ENCODE peak calls at places on chromosome 19, in seven cellular contexts. One of them, this sample, is unnamed.

GRCh38 chr19:4059931-4060620 is 6.6 kb downstream of the ZBTB7A start:
- DNase-seq in uterus: peak; percentile 90
- DNase-seq in HL-60: no peak
- DNase-seq in CD8-positive, alpha-beta T cell: peak; percentile 60
- DNase-seq in mucosa of descending colon: peak; percentile 86
- DNase-seq in stomach: peak; percentile 73
- DNase-seq in MM.1S: no peak
- DNase-seq in this sample: peak; percentile 85

GRCh38 chr19:16825312-16826168 is 3.7 kb upstream of the SIN3B start:
- DNase-seq in uterus: peak; percentile 84
- DNase-seq in HL-60: no peak
- DNase-seq in CD8-positive, alpha-beta T cell: no peak
- DNase-seq in mucosa of descending colon: peak; percentile 54
- DNase-seq in stomach: peak; percentile 53
- DNase-seq in MM.1S: no peak
- DNase-seq in this sample: no peak

GRCh38 chr19:31113250-31113685 is 236.0 kb downstream of the TSHZ3 start:
- DNase-seq in uterus: no peak
- DNase-seq in HL-60: no peak
- DNase-seq in CD8-positive, alpha-beta T cell: no peak
- DNase-seq in mucosa of descending colon: no peak
- DNase-seq in stomach: no peak
- DNase-seq in MM.1S: no peak
- DNase-seq in this sample: no peak

GRCh38 chr19:4664642-4665041 is 5.5 kb downstream of the MYDGF start:
- DNase-seq in uterus: no peak
- DNase-seq in HL-60: no peak
- DNase-seq in CD8-positive, alpha-beta T cell: no peak
- DNase-seq in mucosa of descending colon: no peak
- DNase-seq in stomach: no peak
- DNase-seq in MM.1S: no peak
- DNase-seq in this sample: no peak

GRCh38 chr19:4914736-4915501 is 5.6 kb downstream of the UHRF1 start:
- DNase-seq in uterus: no peak
- DNase-seq in HL-60: no peak
- DNase-seq in CD8-positive, alpha-beta T cell: peak; percentile 75
- DNase-seq in mucosa of descending colon: peak; percentile 94
- DNase-seq in stomach: peak; percentile 57
- DNase-seq in MM.1S: no peak
- DNase-seq in this sample: peak; percentile 34

GRCh38 chr19:35746087-35746462 is 624 bp downstream of the PSENEN start:
- DNase-seq in uterus: no peak
- DNase-seq in HL-60: no peak
- DNase-seq in CD8-positive, alpha-beta T cell: no peak
- DNase-seq in mucosa of descending colon: no peak
- DNase-seq in stomach: no peak
- DNase-seq in MM.1S: no peak
- DNase-seq in this sample: no peak

GRCh38 chr19:49150106-49150943 is 4.9 kb downstream of the HRC start:
- DNase-seq in uterus: peak; percentile 77
- DNase-seq in HL-60: peak; percentile 75
- DNase-seq in CD8-positive, alpha-beta T cell: no peak
- DNase-seq in mucosa of descending colon: peak; percentile 92
- DNase-seq in stomach: peak; percentile 85
- DNase-seq in MM.1S: peak; percentile 69
- DNase-seq in this sample: peak; percentile 66

GRCh38 chr19:32824906-32825608 is 44.5 kb downstream of the SLC7A9 start:
- DNase-seq in uterus: no peak
- DNase-seq in HL-60: no peak
- DNase-seq in CD8-positive, alpha-beta T cell: no peak
- DNase-seq in mucosa of descending colon: no peak
- DNase-seq in stomach: no peak
- DNase-seq in MM.1S: no peak
- DNase-seq in this sample: no peak

GRCh38 chr19:14770944-14771839 is 7.2 kb downstream of the ADGRE2 start:
- DNase-seq in uterus: no peak
- DNase-seq in HL-60: no peak
- DNase-seq in CD8-positive, alpha-beta T cell: no peak
- DNase-seq in mucosa of descending colon: no peak
- DNase-seq in stomach: no peak
- DNase-seq in MM.1S: no peak
- DNase-seq in this sample: no peak

GRCh38 chr19:4754248-4754647 is 30.6 kb upstream of the DPP9 start:
- DNase-seq in uterus: no peak
- DNase-seq in HL-60: no peak
- DNase-seq in CD8-positive, alpha-beta T cell: no peak
- DNase-seq in mucosa of descending colon: no peak
- DNase-seq in stomach: no peak
- DNase-seq in MM.1S: no peak
- DNase-seq in this sample: no peak

GRCh38 chr19:3818479-3818878 is 32.3 kb upstream of the MATK start:
- DNase-seq in uterus: no peak
- DNase-seq in HL-60: no peak
- DNase-seq in CD8-positive, alpha-beta T cell: no peak
- DNase-seq in mucosa of descending colon: no peak
- DNase-seq in stomach: no peak
- DNase-seq in MM.1S: no peak
- DNase-seq in this sample: no peak

GRCh38 chr19:18895038-18895827 is 725 bp downstream of the CERS1 start:
- DNase-seq in uterus: no peak
- DNase-seq in HL-60: no peak
- DNase-seq in CD8-positive, alpha-beta T cell: no peak
- DNase-seq in mucosa of descending colon: peak; percentile 22
- DNase-seq in stomach: no peak
- DNase-seq in MM.1S: peak; percentile 15
- DNase-seq in this sample: peak; percentile 35
- H3K4me3 ChIP-seq in uterus: peak overlapping the region; percentile 17
- H3K4me3 ChIP-seq in HL-60: peak overlapping the region; percentile 57
- H3K4me3 ChIP-seq in CD8-positive, alpha-beta T cell: no peak overlapping the region
- H3K4me3 ChIP-seq in mucosa of descending colon: no peak overlapping the region
- H3K4me3 ChIP-seq in stomach: peak overlapping the region; percentile 36
- H3K4me3 ChIP-seq in MM.1S: no peak overlapping the region
- H3K4me3 ChIP-seq in this sample: no peak overlapping the region

DNA sequence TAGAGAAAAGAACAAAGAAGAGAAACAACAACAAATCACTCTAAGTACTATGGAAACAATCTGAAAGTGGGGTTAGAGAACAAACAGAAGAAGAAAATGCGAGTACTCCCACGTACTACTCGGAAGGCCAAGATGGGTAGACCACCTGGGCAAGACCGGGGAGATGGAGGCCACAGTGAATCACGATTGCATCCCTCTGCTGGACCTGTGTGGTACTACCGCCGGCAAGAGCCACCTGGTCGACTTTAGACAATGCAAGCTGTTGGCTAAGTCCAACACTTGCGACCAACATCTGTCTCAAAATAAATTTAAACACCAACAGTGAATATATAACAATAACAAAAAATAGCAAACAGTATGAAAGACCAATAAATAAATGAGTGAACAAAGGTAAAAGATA is 45.5 kb upstream of the ZNF91 start:
- DNase-seq in uterus: no peak
- DNase-seq in HL-60: no peak
- DNase-seq in CD8-positive, alpha-beta T cell: no peak
- DNase-seq in mucosa of descending colon: no peak
- DNase-seq in stomach: no peak
- DNase-seq in MM.1S: peak; percentile 12
- DNase-seq in this sample: peak; percentile 16
- TF ChIP-seq CTCF in uterus: no peak
- TF ChIP-seq CTCF in HL-60: peak; percentile 20
- TF ChIP-seq CTCF in CD8-positive, alpha-beta T cell: no peak
- TF ChIP-seq CTCF in mucosa of descending colon: no peak
- TF ChIP-seq CTCF in stomach: no peak
- TF ChIP-seq CTCF in MM.1S: peak; percentile 49
- TF ChIP-seq CTCF in this sample: peak; percentile 33

DNA sequence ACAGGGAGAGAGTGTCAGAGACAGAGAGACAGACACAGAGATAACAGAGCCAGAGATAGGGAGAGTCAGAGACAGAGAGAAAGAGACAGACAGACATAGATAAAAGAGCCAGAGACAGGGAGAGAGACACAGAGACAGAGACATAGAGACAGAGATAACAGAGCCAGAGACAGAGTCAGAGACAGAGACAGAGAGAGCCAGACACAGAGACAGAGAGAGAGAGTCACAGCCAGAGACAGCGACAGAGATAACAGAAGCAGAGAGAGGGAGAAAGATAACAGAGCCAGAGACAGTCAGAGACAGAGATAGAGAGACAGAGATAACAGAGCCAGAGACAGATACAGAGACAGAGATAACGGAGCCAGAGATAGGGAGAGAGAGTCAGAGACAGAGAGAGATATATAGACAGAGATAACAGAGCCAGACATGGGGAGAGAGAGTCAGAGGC is 865 bp upstream of the TNFSF9 start:
- DNase-seq in uterus: no peak
- DNase-seq in HL-60: no peak
- DNase-seq in CD8-positive, alpha-beta T cell: no peak
- DNase-seq in mucosa of descending colon: no peak
- DNase-seq in stomach: no peak
- DNase-seq in MM.1S: no peak
- DNase-seq in this sample: no peak
- H3K4me3 ChIP-seq in uterus: peak overlapping the region; percentile 37
- H3K4me3 ChIP-seq in HL-60: no peak overlapping the region
- H3K4me3 ChIP-seq in CD8-positive, alpha-beta T cell: no peak overlapping the region
- H3K4me3 ChIP-seq in mucosa of descending colon: no peak overlapping the region
- H3K4me3 ChIP-seq in stomach: no peak overlapping the region
- H3K4me3 ChIP-seq in MM.1S: no peak overlapping the region
- H3K4me3 ChIP-seq in this sample: peak overlapping the region; percentile 98

GRCh38 chr19:11324079-11324661 is 15.3 kb downstream of the RAB3D start:
- DNase-seq in uterus: peak; percentile 81
- DNase-seq in HL-60: peak; percentile 100
- DNase-seq in CD8-positive, alpha-beta T cell: no peak
- DNase-seq in mucosa of descending colon: peak; percentile 78
- DNase-seq in stomach: peak; percentile 85
- DNase-seq in MM.1S: no peak
- DNase-seq in this sample: peak; percentile 90
- TF ChIP-seq CTCF in uterus: no peak
- TF ChIP-seq CTCF in HL-60: no peak
- TF ChIP-seq CTCF in CD8-positive, alpha-beta T cell: no peak
- TF ChIP-seq CTCF in mucosa of descending colon: no peak
- TF ChIP-seq CTCF in stomach: no peak
- TF ChIP-seq CTCF in MM.1S: no peak
- TF ChIP-seq CTCF in this sample: no peak

This sample was measured in GM12865.